ENCODE peak calls at places on chromosomes 13 and 19, in four cellular contexts. M is GM12878, P is A549, T is esophagus muscularis mucosa. F is an unnamed sample. For H3K4me1, the result is how much of the 10 kb centered on the place peaks cover.

GRCh38 chr19:21765151-21765550 is 2.2 kb downstream of the ZNF100 start:
- DNase-seq in P (no peak), M (no peak), T (no peak), F (no peak)

GRCh38 chr13:60146491-60146890 is 17.2 kb downstream of the DIAPH3 start:
- DNase-seq in M (no peak), P (no peak), T (no peak), F (no peak)

GRCh38 chr19:49818691-49819331 is 722 bp downstream of the MED25 start:
- DNase-seq in P (no peak), M (no peak), T (no peak), F (no peak)

GRCh38 chr13:114096031-114096485 is 36.4 kb downstream of the RASA3 start:
- DNase-seq in T (no peak), P (no peak), M (no peak), F (peak)

GRCh38 chr19:17292301-17293074 is 10.7 kb downstream of the ABHD8 start:
- DNase-seq in P (peak), T (peak), M (peak), F (peak)

GRCh38 chr13:74406439-74406838 is 272.2 kb upstream of the KLF12 start:
- DNase-seq in T (no peak), P (no peak), M (no peak), F (no peak)

GRCh38 chr13:27172495-27172842 is 858 bp upstream of the USP12 start:
- DNase-seq in P (peak), T (no peak), M (no peak), F (no peak)

GRCh38 chr19:38977445-38978314 is 2.1 kb upstream of the FBXO17 start:
- DNase-seq in M (peak), T (no peak), P (peak), F (no peak)

GRCh38 chr19:8585057-8585893 is 8.0 kb upstream of the MYO1F start:
- DNase-seq in M (no peak), P (no peak), T (no peak), F (no peak)

GRCh38 chr13:78679329-78679728 is 20.4 kb upstream of the OBI1 start:
- DNase-seq in M (no peak), P (no peak), T (no peak), F (no peak)

GRCh38 chr13:94708971-94709614 is 3.3 kb downstream of the SOX21 start:
- DNase-seq in T (no peak), P (no peak), M (no peak), F (no peak)

DNA sequence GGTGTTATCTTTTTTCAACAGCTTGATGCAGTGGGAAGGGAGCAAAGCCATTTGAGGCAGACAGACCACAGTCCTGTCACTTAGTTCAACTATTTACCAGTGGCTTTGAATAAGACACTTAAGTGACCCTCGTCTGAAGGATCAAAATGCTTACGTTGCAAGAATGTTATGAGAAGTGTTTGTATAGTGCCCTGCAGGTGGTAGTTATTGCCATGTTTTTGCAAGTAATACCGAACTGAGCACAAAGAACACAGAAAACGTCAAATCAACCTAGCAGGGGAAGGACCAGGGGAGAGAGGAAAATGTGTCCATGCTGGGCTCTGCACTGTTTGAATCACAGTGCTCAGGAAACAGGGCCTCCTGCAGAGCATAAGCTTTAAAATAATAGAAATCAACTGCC is 2.8 kb downstream of the SOHLH2 start:
- DNase-seq in P (no peak), T (no peak), M (no peak), F (no peak)
- H3K4me1 ChIP-seq in P (under half), T (under half), M (under half), F (under half)

DNA sequence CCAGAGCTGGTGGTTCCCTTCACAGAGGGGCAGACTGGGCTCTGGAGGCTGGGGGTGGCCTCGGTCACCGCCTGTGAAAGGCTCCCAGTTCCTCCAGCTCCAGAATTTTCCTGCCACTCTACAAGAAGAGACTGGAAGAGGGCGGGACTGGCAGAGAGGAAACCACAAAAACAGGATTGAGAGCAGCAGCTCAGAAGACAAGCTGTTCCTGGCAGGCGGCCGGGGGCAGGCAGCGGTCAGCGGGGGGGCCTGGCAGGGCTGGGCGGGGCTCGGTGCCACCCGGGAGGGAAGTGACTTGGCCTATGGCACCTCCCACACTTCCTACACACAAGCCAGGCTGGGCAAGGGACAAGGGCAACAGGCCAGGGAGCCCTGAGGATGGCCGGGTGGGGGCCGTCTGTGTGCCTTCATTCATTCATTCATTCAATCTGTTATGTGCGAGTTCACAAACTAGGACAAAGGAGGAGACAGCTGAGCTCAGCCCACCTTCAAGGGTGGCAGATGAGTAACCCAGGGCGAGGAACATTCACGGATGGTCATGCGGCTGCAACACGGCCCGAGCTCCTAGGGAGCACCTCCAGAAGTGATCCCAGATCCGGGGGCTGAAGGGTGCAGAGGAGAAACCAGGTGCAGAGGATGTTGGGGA is 16.9 kb upstream of the BTBD2 start:
- DNase-seq in M (no peak), T (peak), P (peak), F (peak)
- TF ChIP-seq EP300 in M (no peak), T (peak), P (no peak), F (peak)

GRCh38 chr19:13038306-13039210 is 43.3 kb downstream of the NFIX start:
- DNase-seq in P (no peak), M (no peak), T (no peak), F (no peak)
- TF ChIP-seq CTCF in P (no peak), M (no peak), T (no peak), F (no peak)

DNA sequence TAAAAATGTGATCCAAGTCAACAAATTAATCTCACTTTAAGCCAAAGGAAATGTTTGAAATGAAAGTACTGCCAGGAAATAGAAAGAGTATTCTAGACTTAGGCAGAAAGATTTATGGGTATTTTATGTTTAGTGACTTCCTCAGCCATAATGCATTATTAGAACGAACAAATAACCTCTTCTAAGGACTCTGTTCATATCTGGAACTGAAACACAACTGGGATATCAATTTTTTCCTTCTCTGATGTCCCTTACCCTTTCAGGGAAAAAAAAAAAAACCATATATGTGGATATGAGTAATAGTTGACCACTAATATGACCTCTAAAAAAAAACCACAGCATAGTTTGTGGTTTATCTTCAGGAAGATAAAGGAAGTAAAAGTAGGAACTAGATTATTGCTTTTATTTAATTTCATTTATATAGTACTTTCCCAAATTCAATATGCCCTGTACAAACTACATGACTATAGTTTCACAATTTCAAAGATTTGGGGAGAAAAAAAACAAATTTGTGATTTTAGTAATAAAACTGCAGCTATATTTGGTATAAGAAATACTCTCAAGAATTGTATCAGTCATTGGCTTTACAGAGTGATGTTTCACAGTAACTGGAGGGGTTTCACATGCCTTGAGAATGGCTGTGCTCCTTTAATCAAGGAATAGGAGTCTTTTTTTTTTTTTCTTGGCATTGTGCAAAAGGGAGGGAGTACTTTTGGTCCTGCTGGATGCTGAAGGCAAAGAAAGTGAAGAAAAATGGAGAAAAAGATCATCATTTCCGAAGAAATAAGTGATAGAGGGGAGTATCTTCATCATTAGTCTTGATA is 6.6 kb downstream of the ZNF507 start:
- DNase-seq in M (no peak), T (no peak), P (no peak), F (no peak)
- H3K4me1 ChIP-seq in M (under half), T (half or more), P (under half), F (under half)

DNA sequence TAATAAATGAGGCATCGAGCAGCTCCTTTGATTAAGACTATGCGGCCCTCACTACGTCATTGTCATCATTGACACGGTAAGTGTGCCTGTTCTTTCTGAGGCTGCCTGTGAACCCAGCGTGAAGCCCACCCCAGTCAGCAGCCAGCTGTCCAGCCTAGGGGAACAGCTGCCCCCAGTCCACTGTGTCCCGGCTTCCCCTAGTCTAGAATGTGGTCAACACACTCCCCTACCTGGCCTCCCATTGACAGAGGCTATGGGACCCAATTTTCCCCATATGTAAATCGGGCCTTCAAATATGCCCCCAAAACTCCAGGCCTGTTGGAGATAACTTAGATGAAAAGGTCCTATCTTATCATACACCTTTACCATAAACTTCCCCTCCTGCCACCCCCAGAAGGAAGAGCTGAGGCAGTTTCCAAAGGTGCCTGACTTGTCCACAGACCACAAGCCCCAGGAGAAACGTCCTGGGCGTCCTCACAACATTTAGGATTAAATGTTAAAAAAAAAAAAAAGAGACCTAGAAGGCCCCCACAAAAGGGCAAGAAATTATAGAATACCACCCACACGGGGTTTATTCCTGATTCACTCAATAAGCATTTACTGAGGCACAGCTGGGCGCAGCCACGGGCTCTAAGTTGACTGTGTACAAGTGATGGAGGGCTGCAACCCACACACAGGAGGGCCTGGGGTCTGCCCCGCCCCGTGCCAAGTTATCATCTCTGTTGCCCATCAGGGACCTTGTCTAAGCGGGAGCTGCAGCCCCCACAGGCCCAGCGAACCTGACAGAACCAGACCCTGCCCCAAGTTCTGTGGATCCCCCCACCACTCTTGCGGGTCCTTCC is 83.2 kb upstream of the TM9SF2 start:
- DNase-seq in T (no peak), P (no peak), M (no peak), F (no peak)
- TF ChIP-seq EP300 in T (no peak), P (no peak), M (no peak), F (no peak)

DNA sequence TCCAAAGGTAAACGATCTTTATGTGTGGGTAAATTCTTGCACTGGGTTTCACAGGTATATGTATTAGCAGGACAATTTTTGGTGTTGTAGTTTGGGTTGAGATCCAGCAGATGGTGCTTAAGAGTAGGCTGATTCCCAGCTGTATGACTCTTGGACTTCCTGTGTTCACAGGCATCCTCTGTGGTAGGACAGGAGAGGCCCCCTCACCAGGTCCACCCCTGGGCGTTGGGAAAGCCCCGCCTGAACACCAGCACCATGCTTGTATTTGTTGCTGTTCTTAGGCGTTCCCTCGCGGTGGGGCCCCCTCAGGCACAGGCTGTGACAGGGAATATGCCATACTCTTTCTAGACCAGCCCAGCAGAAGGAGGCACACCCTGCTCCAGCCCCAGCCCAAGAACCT is 49.5 kb upstream of the PCDH17 start:
- DNase-seq in T (no peak), P (no peak), M (no peak), F (no peak)
- TF ChIP-seq CTCF in T (no peak), P (no peak), M (peak), F (no peak)